ENCODE peak calls at places on chromosomes 13 and 19, in four cellular contexts. One of them, this sample, is unnamed.

GRCh38 chr19:10780368-10780767 is 55.6 kb downstream of the TMED1 start:
- DNase-seq in mucosa of descending colon: no peak
- DNase-seq in left ventricle myocardium inferior: no peak
- DNase-seq in heart left ventricle: no peak
- DNase-seq in this sample: no peak

GRCh38 chr19:3945838-3946237 is 13.0 kb downstream of the NMRK2 start:
- DNase-seq in mucosa of descending colon: no peak
- DNase-seq in left ventricle myocardium inferior: no peak
- DNase-seq in heart left ventricle: no peak
- DNase-seq in this sample: no peak

GRCh38 chr13:98216135-98216565 is 39.1 kb upstream of the RNF113B start:
- DNase-seq in mucosa of descending colon: no peak
- DNase-seq in left ventricle myocardium inferior: peak
- DNase-seq in heart left ventricle: peak
- DNase-seq in this sample: peak

GRCh38 chr13:113948034-113948742 is 25.7 kb downstream of the C13orf46 start:
- DNase-seq in mucosa of descending colon: peak
- DNase-seq in left ventricle myocardium inferior: peak
- DNase-seq in heart left ventricle: peak
- DNase-seq in this sample: no peak

GRCh38 chr13:89577301-89577700 is 1770.2 kb upstream of the MIR17HG start:
- DNase-seq in mucosa of descending colon: no peak
- DNase-seq in left ventricle myocardium inferior: no peak
- DNase-seq in heart left ventricle: no peak
- DNase-seq in this sample: no peak

GRCh38 chr19:1794424-1795185 is 17.5 kb downstream of the ATP8B3 start:
- DNase-seq in mucosa of descending colon: no peak
- DNase-seq in left ventricle myocardium inferior: no peak
- DNase-seq in heart left ventricle: no peak
- DNase-seq in this sample: no peak

GRCh38 chr19:52307275-52307674 is 10.3 kb downstream of the ZNF480 start:
- DNase-seq in mucosa of descending colon: no peak
- DNase-seq in left ventricle myocardium inferior: no peak
- DNase-seq in heart left ventricle: no peak
- DNase-seq in this sample: no peak

GRCh38 chr19:40567040-40567749 is 9.5 kb upstream of the SHKBP1 start:
- DNase-seq in mucosa of descending colon: no peak
- DNase-seq in left ventricle myocardium inferior: no peak
- DNase-seq in heart left ventricle: no peak
- DNase-seq in this sample: no peak

GRCh38 chr13:87827479-87827878 is 156.3 kb downstream of the SLITRK5 start:
- DNase-seq in mucosa of descending colon: no peak
- DNase-seq in left ventricle myocardium inferior: no peak
- DNase-seq in heart left ventricle: no peak
- DNase-seq in this sample: no peak

GRCh38 chr19:2239173-2239572 is 2.5 kb downstream of the SF3A2 start:
- DNase-seq in mucosa of descending colon: no peak
- DNase-seq in left ventricle myocardium inferior: no peak
- DNase-seq in heart left ventricle: no peak
- DNase-seq in this sample: no peak

GRCh38 chr13:61084983-61085382 is 330.7 kb downstream of the PCDH20 start:
- DNase-seq in mucosa of descending colon: no peak
- DNase-seq in left ventricle myocardium inferior: no peak
- DNase-seq in heart left ventricle: no peak
- DNase-seq in this sample: no peak

GRCh38 chr13:23570099-23570926 is at the start of gene TNFRSF19:
- DNase-seq in mucosa of descending colon: no peak
- DNase-seq in left ventricle myocardium inferior: peak
- DNase-seq in heart left ventricle: no peak
- DNase-seq in this sample: no peak

GRCh38 chr13:91383836-91384235 is 14.6 kb upstream of the GPC5 start:
- DNase-seq in mucosa of descending colon: no peak
- DNase-seq in left ventricle myocardium inferior: no peak
- DNase-seq in heart left ventricle: no peak
- DNase-seq in this sample: no peak

GRCh38 chr19:52897149-52897935 is at the start of gene ZNF320:
- DNase-seq in mucosa of descending colon: peak
- DNase-seq in left ventricle myocardium inferior: peak
- DNase-seq in heart left ventricle: peak
- DNase-seq in this sample: peak

GRCh38 chr13:39892731-39893293 is 237.3 kb downstream of the COG6 start:
- DNase-seq in mucosa of descending colon: no peak
- DNase-seq in left ventricle myocardium inferior: peak
- DNase-seq in heart left ventricle: peak
- DNase-seq in this sample: no peak

GRCh38 chr13:75544681-75545333 is 4.8 kb upstream of the UCHL3 start:
- DNase-seq in mucosa of descending colon: no peak
- DNase-seq in left ventricle myocardium inferior: no peak
- DNase-seq in heart left ventricle: no peak
- DNase-seq in this sample: no peak

GRCh38 chr13:20136781-20137703 is 23.8 kb downstream of the GJA3 start:
- DNase-seq in mucosa of descending colon: peak
- DNase-seq in left ventricle myocardium inferior: no peak
- DNase-seq in heart left ventricle: no peak
- DNase-seq in this sample: peak

GRCh38 chr19:11279505-11280236 is 16.3 kb upstream of the TSPAN16 start:
- DNase-seq in mucosa of descending colon: no peak
- DNase-seq in left ventricle myocardium inferior: no peak
- DNase-seq in heart left ventricle: no peak
- DNase-seq in this sample: no peak

GRCh38 chr19:47228168-47228936 is 2.6 kb downstream of the BBC3 start:
- DNase-seq in mucosa of descending colon: peak
- DNase-seq in left ventricle myocardium inferior: peak
- DNase-seq in heart left ventricle: peak
- DNase-seq in this sample: peak

GRCh38 chr13:50340146-50340545 is 324.9 kb downstream of the KCNRG start:
- DNase-seq in mucosa of descending colon: no peak
- DNase-seq in left ventricle myocardium inferior: no peak
- DNase-seq in heart left ventricle: no peak
- DNase-seq in this sample: no peak

GRCh38 chr13:111486801-111487200 is 166.4 kb downstream of the TEX29 start:
- DNase-seq in mucosa of descending colon: no peak
- DNase-seq in left ventricle myocardium inferior: no peak
- DNase-seq in heart left ventricle: no peak
- DNase-seq in this sample: peak

GRCh38 chr19:18488403-18488723 is 33.5 kb downstream of the ELL start:
- DNase-seq in mucosa of descending colon: no peak
- DNase-seq in left ventricle myocardium inferior: no peak
- DNase-seq in heart left ventricle: no peak
- DNase-seq in this sample: no peak

GRCh38 chr13:23445794-23446193 is 12.3 kb upstream of the SACS start:
- DNase-seq in mucosa of descending colon: no peak
- DNase-seq in left ventricle myocardium inferior: no peak
- DNase-seq in heart left ventricle: no peak
- DNase-seq in this sample: no peak

GRCh38 chr19:1445185-1445931 is 4.6 kb upstream of the APC2 start:
- DNase-seq in mucosa of descending colon: peak
- DNase-seq in left ventricle myocardium inferior: peak
- DNase-seq in heart left ventricle: peak
- DNase-seq in this sample: peak

GRCh38 chr13:113349491-113349890 is 14.4 kb downstream of the GRTP1 start:
- DNase-seq in mucosa of descending colon: no peak
- DNase-seq in left ventricle myocardium inferior: no peak
- DNase-seq in heart left ventricle: no peak
- DNase-seq in this sample: no peak

GRCh38 chr13:113969973-113970611 is 3.8 kb downstream of the C13orf46 start:
- DNase-seq in mucosa of descending colon: peak
- DNase-seq in left ventricle myocardium inferior: peak
- DNase-seq in heart left ventricle: peak
- DNase-seq in this sample: peak

GRCh38 chr19:31284621-31285020 is 64.6 kb downstream of the TSHZ3 start:
- DNase-seq in mucosa of descending colon: no peak
- DNase-seq in left ventricle myocardium inferior: no peak
- DNase-seq in heart left ventricle: no peak
- DNase-seq in this sample: no peak

GRCh38 chr13:82298110-82298509 is 1584.2 kb downstream of the SLITRK1 start:
- DNase-seq in mucosa of descending colon: no peak
- DNase-seq in left ventricle myocardium inferior: no peak
- DNase-seq in heart left ventricle: no peak
- DNase-seq in this sample: no peak

GRCh38 chr19:23978068-23978467 is 63.4 kb downstream of the ZNF726 start:
- DNase-seq in mucosa of descending colon: no peak
- DNase-seq in left ventricle myocardium inferior: no peak
- DNase-seq in heart left ventricle: no peak
- DNase-seq in this sample: no peak

GRCh38 chr19:15265214-15265613 is 33.0 kb upstream of the EPHX3 start:
- DNase-seq in mucosa of descending colon: no peak
- DNase-seq in left ventricle myocardium inferior: no peak
- DNase-seq in heart left ventricle: no peak
- DNase-seq in this sample: no peak

DNA sequence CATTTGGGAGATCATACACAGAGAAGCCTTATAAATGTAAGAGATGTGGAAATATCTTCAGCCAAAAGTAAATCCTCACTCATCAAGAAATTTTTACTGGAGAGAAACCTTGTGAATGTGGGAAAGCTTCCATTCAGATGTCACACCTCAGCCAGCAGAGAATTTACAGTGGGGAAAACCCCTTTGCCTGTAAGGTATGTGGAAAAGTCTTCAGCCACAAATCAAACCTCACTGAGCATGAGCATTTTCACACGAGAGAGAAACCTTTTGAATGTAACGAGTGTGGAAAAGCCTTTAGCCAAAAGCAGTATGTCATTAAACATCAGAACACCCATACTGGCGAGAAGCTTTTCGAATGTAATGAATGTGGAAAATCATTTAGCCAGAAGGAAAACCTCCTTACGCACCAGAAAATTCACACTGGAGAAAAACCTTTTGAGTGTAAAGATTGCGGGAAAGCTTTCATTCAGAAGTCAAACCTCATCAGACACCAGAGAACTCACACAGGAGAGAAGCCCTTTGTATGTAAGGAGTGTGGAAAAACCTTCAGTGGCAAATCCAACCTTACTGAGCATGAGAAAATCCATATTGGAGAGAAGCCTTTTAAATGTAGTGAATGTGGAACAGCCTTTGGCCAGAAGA is 21.5 kb downstream of the ZNF146 start:
- DNase-seq in mucosa of descending colon: no peak
- DNase-seq in left ventricle myocardium inferior: no peak
- DNase-seq in heart left ventricle: no peak
- DNase-seq in this sample: no peak
- TF ChIP-seq CTCF in mucosa of descending colon: no peak
- TF ChIP-seq CTCF in left ventricle myocardium inferior: no peak
- TF ChIP-seq CTCF in heart left ventricle: no peak
- TF ChIP-seq CTCF in this sample: no peak

DNA sequence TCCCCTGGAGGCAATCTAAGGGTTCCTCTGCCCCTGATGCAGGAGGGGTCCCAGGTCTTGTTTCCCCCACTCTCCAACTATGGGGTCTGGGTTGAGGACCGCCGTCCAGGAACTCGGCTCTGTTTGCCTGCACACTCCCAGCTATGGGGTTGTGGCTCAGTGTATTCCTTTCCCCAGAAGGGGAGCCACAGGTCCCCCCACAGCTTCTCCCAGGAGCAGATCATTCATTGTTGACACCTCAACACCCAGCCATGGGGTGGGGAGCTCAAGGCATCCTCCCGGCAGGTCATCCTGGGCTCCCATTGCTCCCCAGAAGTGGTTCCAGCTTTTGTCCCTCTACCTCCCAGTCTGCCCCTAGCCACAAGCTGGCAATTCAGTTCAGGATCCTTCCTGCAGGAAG is 975 bp downstream of the ZNF358 start:
- DNase-seq in mucosa of descending colon: no peak
- DNase-seq in left ventricle myocardium inferior: no peak
- DNase-seq in heart left ventricle: no peak
- DNase-seq in this sample: no peak
- H3K4me3 ChIP-seq in mucosa of descending colon: no peak
- H3K4me3 ChIP-seq in left ventricle myocardium inferior: peak
- H3K4me3 ChIP-seq in heart left ventricle: peak
- H3K4me3 ChIP-seq in this sample: peak

GRCh38 chr19:43626838-43627237 is 7.4 kb upstream of the ZNF428 start:
- DNase-seq in mucosa of descending colon: no peak
- DNase-seq in left ventricle myocardium inferior: no peak
- DNase-seq in heart left ventricle: no peak
- DNase-seq in this sample: no peak

GRCh38 chr19:43625918-43626579 is 6.6 kb upstream of the ZNF428 start:
- DNase-seq in mucosa of descending colon: peak
- DNase-seq in left ventricle myocardium inferior: no peak
- DNase-seq in heart left ventricle: no peak
- DNase-seq in this sample: no peak

GRCh38 chr19:43622956-43623355 is 3.5 kb upstream of the ZNF428 start:
- DNase-seq in mucosa of descending colon: no peak
- DNase-seq in left ventricle myocardium inferior: no peak
- DNase-seq in heart left ventricle: no peak
- DNase-seq in this sample: no peak

GRCh38 chr19:43623889-43624670 is 4.7 kb upstream of the ZNF428 start:
- DNase-seq in mucosa of descending colon: no peak
- DNase-seq in left ventricle myocardium inferior: no peak
- DNase-seq in heart left ventricle: no peak
- DNase-seq in this sample: no peak

DNA sequence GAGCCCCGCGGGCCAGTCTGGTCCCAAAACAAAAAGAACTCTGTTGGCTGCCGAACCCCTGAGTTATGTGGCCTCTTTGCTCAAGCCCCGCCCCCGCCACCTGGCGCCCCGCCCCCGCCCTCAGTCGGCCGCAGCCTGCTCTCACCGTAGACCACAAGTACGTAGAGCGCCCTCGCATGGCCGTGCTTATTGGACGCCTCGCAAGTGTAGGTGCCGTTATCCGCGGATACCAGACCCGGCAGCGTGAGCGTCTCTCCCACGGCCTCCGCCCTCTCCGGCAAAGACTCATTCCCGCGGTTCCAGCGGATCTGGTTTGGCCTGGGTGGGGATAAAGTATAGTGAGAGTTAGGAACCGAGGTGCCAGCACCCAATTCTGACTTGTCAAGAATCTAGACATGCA is 5.5 kb upstream of the ZNF428 start:
- DNase-seq in mucosa of descending colon: peak
- DNase-seq in left ventricle myocardium inferior: peak
- DNase-seq in heart left ventricle: peak
- DNase-seq in this sample: peak
- TF ChIP-seq CTCF in mucosa of descending colon: peak
- TF ChIP-seq CTCF in left ventricle myocardium inferior: no peak
- TF ChIP-seq CTCF in heart left ventricle: peak
- TF ChIP-seq CTCF in this sample: no peak

GRCh38 chr19:13849277-13849676 is 27.7 kb upstream of the NANOS3 start:
- DNase-seq in mucosa of descending colon: peak
- DNase-seq in left ventricle myocardium inferior: no peak
- DNase-seq in heart left ventricle: no peak
- DNase-seq in this sample: no peak

GRCh38 chr19:13847033-13847899 is 29.7 kb upstream of the NANOS3 start:
- DNase-seq in mucosa of descending colon: peak
- DNase-seq in left ventricle myocardium inferior: peak
- DNase-seq in heart left ventricle: peak
- DNase-seq in this sample: peak

GRCh38 chr19:13846533-13847032 is 30.4 kb upstream of the NANOS3 start:
- DNase-seq in mucosa of descending colon: peak
- DNase-seq in left ventricle myocardium inferior: peak
- DNase-seq in heart left ventricle: peak
- DNase-seq in this sample: peak

GRCh38 chr19:13848811-13849241 is 28.1 kb upstream of the NANOS3 start:
- DNase-seq in mucosa of descending colon: no peak
- DNase-seq in left ventricle myocardium inferior: no peak
- DNase-seq in heart left ventricle: no peak
- DNase-seq in this sample: no peak

GRCh38 chr19:13847900-13848677 is 28.8 kb upstream of the NANOS3 start:
- DNase-seq in mucosa of descending colon: no peak
- DNase-seq in left ventricle myocardium inferior: no peak
- DNase-seq in heart left ventricle: no peak
- DNase-seq in this sample: no peak
- H3K4me3 ChIP-seq in mucosa of descending colon: no peak
- H3K4me3 ChIP-seq in left ventricle myocardium inferior: peak
- H3K4me3 ChIP-seq in heart left ventricle: no peak
- H3K4me3 ChIP-seq in this sample: peak

This sample was measured in stomach.